ENCODE peak calls at places on chromosomes 5 and 9, in seven cellular contexts. T is mucosa of descending colon, J is GM06990, M is transverse colon, E is cardiac fibroblast, H is upper lobe of right lung, L is psoas muscle. G is an unnamed sample.

GRCh38 chr5:52822437-52822836 is 34.7 kb downstream of the ITGA1 start:
- DNase-seq in T (no peak), J (no peak), M (no peak), E (no peak), H (peak), L (peak), G (no peak)

GRCh38 chr5:174503461-174504265 is 220.7 kb upstream of the MSX2 start:
- DNase-seq in T (peak), J (no peak), M (peak), E (peak), H (no peak), L (no peak), G (peak)

GRCh38 chr5:177327539-177328522 is 16.1 kb upstream of the MXD3 start:
- DNase-seq in T (peak), J (no peak), M (no peak), E (peak), H (peak), L (peak), G (no peak)

GRCh38 chr5:110809006-110809405 is 70.2 kb downstream of the SLC25A46 start:
- DNase-seq in T (no peak), J (no peak), M (no peak), E (no peak), H (no peak), L (no peak), G (no peak)

GRCh38 chr5:96687812-96688453 is 25.8 kb downstream of the CAST start:
- DNase-seq in T (no peak), J (peak), M (no peak), E (peak), H (no peak), L (no peak), G (no peak)

GRCh38 chr9:137044502-137045177 is 1.3 kb downstream of the NPDC1 start:
- DNase-seq in T (peak), J (no peak), M (peak), E (no peak), H (no peak), L (no peak), G (no peak)

GRCh38 chr5:37554938-37555337 is 175.8 kb downstream of the WDR70 start:
- DNase-seq in T (no peak), J (no peak), M (no peak), E (peak), H (no peak), L (no peak), G (no peak)

GRCh38 chr9:120376101-120376500 is 203.9 kb downstream of the CDK5RAP2 start:
- DNase-seq in T (no peak), J (no peak), M (no peak), E (no peak), H (no peak), L (no peak), G (no peak)

GRCh38 chr9:88814521-88815101 is 176.7 kb upstream of the S1PR3 start:
- DNase-seq in T (no peak), J (no peak), M (no peak), E (peak), H (no peak), L (peak), G (no peak)

GRCh38 chr5:52520171-52520570 is 267.5 kb upstream of the ITGA1 start:
- DNase-seq in T (no peak), J (no peak), M (no peak), E (no peak), H (no peak), L (no peak), G (no peak)

GRCh38 chr9:110777201-110777842 is 108.7 kb downstream of the MUSK start:
- DNase-seq in T (no peak), J (no peak), M (no peak), E (peak), H (no peak), L (no peak), G (no peak)

GRCh38 chr9:25964239-25964638 is 286.0 kb upstream of the TUSC1 start:
- DNase-seq in T (no peak), J (no peak), M (no peak), E (peak), H (no peak), L (no peak), G (peak)

GRCh38 chr5:23084815-23085214 is 231.7 kb upstream of the CDH12 start:
- DNase-seq in T (no peak), J (no peak), M (no peak), E (no peak), H (no peak), L (no peak), G (no peak)

GRCh38 chr9:132482196-132482813 is 72.3 kb downstream of the CFAP77 start:
- DNase-seq in T (no peak), J (no peak), M (no peak), E (no peak), H (no peak), L (no peak), G (no peak)

GRCh38 chr5:66415208-66415607 is 181.0 kb upstream of the MAST4 start:
- DNase-seq in T (no peak), J (no peak), M (no peak), E (peak), H (no peak), L (no peak), G (no peak)

GRCh38 chr5:107576736-107577440 is 93.8 kb downstream of the EFNA5 start:
- DNase-seq in T (no peak), J (no peak), M (no peak), E (no peak), H (no peak), L (no peak), G (no peak)

GRCh38 chr9:127720031-127720864 is 4.4 kb downstream of the TTC16 start:
- DNase-seq in T (no peak), J (no peak), M (no peak), E (no peak), H (no peak), L (no peak), G (no peak)

GRCh38 chr5:158511454-158511853 is 588.3 kb downstream of the EBF1 start:
- DNase-seq in T (no peak), J (peak), M (peak), E (no peak), H (no peak), L (no peak), G (no peak)

GRCh38 chr5:168827636-168828035 is 248.5 kb upstream of the PANK3 start:
- DNase-seq in T (no peak), J (no peak), M (no peak), E (no peak), H (no peak), L (no peak), G (no peak)

GRCh38 chr5:123181394-123181801 is 92.4 kb downstream of the PRDM6 start:
- DNase-seq in T (no peak), J (no peak), M (no peak), E (no peak), H (no peak), L (no peak), G (no peak)

GRCh38 chr9:129954868-129955550 is 88.0 kb downstream of the FNBP1 start:
- DNase-seq in T (no peak), J (no peak), M (no peak), E (peak), H (no peak), L (no peak), G (no peak)

DNA sequence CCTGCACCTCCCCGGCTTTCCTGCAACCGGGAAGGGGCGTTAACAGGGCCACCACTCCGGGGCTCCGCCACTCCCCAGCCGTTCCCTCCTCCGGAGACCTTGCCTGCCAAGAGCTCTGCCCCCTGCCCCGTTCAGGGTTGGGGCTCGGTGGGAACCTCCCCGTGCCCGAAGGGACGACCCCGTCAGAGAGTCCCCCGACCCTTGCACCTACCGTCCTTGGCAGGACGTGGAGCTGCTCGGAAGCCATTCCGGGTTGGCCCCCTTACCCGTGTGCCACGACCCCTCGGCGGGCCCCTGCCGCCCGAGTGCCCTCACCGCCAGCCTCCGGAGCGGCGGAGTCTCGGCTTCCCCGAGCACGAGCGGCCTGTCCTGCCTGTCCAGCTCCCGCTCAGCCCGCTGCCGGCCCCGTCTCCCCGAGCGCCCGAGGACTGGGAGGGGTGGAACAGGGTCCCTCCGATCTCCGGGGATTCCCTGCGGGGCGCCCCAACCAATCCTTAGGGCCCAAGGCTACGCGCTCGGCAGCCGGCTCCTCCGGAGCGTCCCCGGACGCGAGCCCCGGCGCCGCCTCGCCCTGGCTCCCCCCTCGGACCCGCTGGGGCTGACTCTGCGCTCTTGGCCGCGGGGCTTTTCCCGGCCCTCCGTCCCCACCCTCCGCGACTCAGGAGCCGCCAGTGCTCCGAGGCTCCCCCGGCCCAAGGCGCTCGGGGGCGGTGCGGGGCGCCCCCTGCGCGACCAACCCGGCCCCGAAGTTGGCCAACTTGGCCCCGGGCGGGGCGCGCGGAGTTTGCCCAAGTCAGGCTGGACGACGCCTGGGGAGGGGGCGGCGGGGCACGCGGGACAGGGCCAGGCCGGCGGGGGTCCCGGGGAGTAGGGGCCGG is 721 bp downstream of the ADAMTS2 start:
- DNase-seq in T (no peak), J (no peak), M (no peak), E (peak), H (no peak), L (peak), G (no peak)
- H3K4me3 ChIP-seq in T (peak), J (no peak), M (peak), E (peak), H (peak), L (peak), G (no peak)

DNA sequence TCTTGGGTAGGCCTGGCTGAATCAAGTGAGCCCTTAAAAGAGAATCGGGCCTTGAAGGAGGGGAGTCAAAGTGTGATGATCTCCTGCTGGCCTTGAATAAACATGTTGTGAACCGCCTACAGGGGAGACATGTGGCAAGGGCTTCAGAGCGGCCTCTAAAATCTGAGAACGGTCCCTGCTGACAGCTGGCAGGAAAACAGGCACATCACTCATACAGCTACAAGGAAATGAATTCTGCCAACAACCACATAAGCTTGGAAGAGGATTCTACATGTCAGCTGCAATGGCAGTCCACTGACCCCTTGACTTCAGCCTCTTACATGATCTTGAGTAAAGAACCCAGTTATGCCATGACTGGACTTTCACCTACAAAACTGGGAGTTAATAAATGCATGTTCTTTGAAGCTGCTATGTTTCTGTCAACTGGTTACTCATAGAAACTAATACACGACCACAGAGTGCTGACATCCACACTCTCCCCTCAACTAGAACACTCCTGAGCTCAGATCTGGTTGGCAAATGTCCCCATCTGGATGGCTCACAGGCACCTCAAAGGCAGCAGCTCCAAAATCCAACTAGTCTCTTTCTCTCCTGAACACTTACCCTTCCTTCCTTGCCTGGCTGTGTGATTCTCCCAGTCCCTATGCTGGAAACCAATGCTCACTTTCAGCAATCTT is 333.1 kb downstream of the ASTN2 start:
- DNase-seq in T (no peak), J (no peak), M (no peak), E (no peak), H (no peak), L (no peak), G (no peak)
- TF ChIP-seq CTCF in T (no peak), J (no peak), M (no peak), E (no peak), H (no peak), L (no peak), G (no peak)

GRCh38 chr9:35495984-35496383 is 6.1 kb downstream of the RUSC2 start:
- DNase-seq in T (no peak), J (no peak), M (no peak), E (no peak), H (no peak), L (no peak), G (no peak)
- H3K4me3 ChIP-seq in T (no peak), J (no peak), M (no peak), E (no peak), H (no peak), L (no peak), G (no peak)

DNA sequence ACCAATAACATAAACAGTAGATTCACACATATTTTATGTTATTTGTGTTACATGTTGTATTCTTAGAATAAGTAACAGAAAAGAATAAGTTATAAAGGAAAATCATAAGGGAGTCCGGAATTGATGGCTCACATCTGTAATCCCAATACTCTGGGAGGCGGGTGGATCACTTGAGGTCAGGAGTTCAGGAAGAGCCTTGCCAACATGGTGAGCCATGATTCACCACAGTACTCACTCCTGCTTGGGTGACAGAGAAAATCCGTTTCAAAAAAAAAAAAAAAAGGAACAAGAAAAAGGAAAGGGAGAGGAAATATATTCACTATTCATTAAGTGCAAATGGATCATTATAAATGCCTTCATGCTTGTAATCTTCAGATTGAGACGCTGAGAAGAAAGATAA is 533.3 kb upstream of the CDH9 start:
- DNase-seq in T (no peak), J (no peak), M (no peak), E (peak), H (no peak), L (no peak), G (no peak)
- TF ChIP-seq CTCF in T (no peak), J (no peak), M (no peak), E (no peak), H (no peak), L (no peak), G (no peak)

GRCh38 chr5:72302171-72302570 is 17.9 kb downstream of the MRPS27 start:
- DNase-seq in T (no peak), J (no peak), M (no peak), E (no peak), H (no peak), L (no peak), G (no peak)
- H3K4me3 ChIP-seq in T (no peak), J (no peak), M (no peak), E (no peak), H (no peak), L (no peak), G (no peak)

GRCh38 chr9:115594551-115594950 is 476.6 kb upstream of the TNC start:
- DNase-seq in T (no peak), J (no peak), M (no peak), E (peak), H (no peak), L (no peak), G (no peak)

GRCh38 chr9:115587310-115587709 is 469.4 kb upstream of the TNC start:
- DNase-seq in T (no peak), J (no peak), M (no peak), E (no peak), H (no peak), L (no peak), G (no peak)

GRCh38 chr9:115593587-115594091 is 475.7 kb upstream of the TNC start:
- DNase-seq in T (no peak), J (no peak), M (no peak), E (peak), H (no peak), L (no peak), G (peak)

GRCh38 chr9:115591584-115591984 is 473.6 kb upstream of the TNC start:
- DNase-seq in T (no peak), J (peak), M (peak), E (peak), H (no peak), L (peak), G (peak)

GRCh38 chr9:115590016-115590415 is 472.1 kb upstream of the TNC start:
- DNase-seq in T (no peak), J (no peak), M (no peak), E (peak), H (no peak), L (no peak), G (peak)
- TF ChIP-seq CTCF in T (no peak), J (no peak), M (no peak), E (no peak), H (no peak), L (no peak), G (no peak)

DNA sequence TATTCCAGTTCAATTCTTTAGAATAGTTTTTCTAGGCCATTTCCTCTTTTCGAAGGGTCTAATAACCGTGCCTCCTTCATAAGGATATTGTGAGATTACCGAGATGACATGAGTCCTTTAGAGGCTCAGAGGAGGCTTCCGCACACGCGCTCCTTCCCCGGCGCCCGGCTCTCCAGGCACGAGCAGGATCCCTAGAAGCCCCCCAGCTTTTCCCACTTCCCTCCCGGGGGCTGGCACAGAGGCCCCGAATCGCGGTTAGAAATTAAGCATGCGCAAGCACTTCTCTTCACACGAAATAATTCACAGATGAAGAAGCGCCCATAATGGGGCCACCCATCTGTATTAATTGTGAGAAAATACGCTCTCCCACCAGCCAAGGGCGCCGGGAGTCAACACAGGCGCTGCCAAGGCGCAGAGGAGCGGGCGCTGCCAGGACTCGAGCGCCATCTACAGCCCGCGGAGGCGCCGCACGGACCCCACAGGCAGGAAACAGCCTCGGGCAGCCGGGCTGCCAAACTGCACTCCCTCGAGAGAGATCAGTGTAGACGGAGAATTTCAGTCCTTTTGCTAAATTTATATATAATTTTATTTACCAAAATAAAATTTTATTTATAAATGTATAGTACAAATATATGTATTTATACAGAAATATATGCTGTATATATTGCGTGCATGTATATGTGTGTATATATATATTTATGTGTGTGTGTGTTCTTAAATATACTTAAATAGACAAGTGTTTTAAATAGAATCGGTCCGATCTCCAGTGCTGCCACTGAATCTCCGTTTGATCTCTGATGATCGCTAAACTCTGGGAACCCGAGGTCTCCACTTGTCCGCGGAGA is 258.1 kb upstream of the NFIL3 start:
- DNase-seq in T (peak), J (peak), M (peak), E (peak), H (peak), L (peak), G (peak)
- H3K4me3 ChIP-seq in T (no peak), J (no peak), M (no peak), E (no peak), H (no peak), L (peak), G (no peak)

GRCh38 chr5:149578896-149579295 is 2.4 kb upstream of the ARHGEF37 start:
- DNase-seq in T (no peak), J (no peak), M (no peak), E (no peak), H (no peak), L (no peak), G (no peak)

GRCh38 chr5:149581931-149582768 is 852 bp downstream of the ARHGEF37 start:
- DNase-seq in T (peak), J (no peak), M (peak), E (peak), H (no peak), L (no peak), G (peak)

GRCh38 chr5:149580808-149581191 is 498 bp upstream of the ARHGEF37 start:
- DNase-seq in T (no peak), J (no peak), M (no peak), E (no peak), H (no peak), L (no peak), G (no peak)

GRCh38 chr5:149583394-149583793 is 2.1 kb downstream of the ARHGEF37 start:
- DNase-seq in T (no peak), J (no peak), M (peak), E (no peak), H (no peak), L (no peak), G (peak)

GRCh38 chr5:149581192-149581861 is at the start of gene ARHGEF37:
- DNase-seq in T (peak), J (peak), M (peak), E (peak), H (peak), L (peak), G (peak)
- TF ChIP-seq CTCF in T (no peak), J (no peak), M (no peak), E (no peak), H (no peak), L (no peak), G (no peak)